ENCODE peak calls at places on chromosomes 16 and 17, in eight cellular contexts. U is neural progenitor cell, K is BJ, Y is cardiac muscle cell, E is IMR-90, O is right lobe of liver, B is AG04450, L is glutamatergic neuron. A is an unnamed sample.
A peak's percentile ranks its signal among the peaks of the same experiment; 100 is the strongest.

GRCh38 chr16:11032922-11033291 is 88.5 kb downstream of the CLEC16A start:
- DNase-seq in U (peak; percentile 73), Y (peak; percentile 32), L (no peak), K (no peak), O (no peak), E (peak; percentile 80), B (peak; percentile 39), A (no peak)

GRCh38 chr17:68398731-68399637 is 58.3 kb downstream of the WIPI1 start:
- DNase-seq in O (peak; percentile 59), B (peak; percentile 50), K (no peak), Y (peak; percentile 71), U (peak; percentile 84), L (peak; percentile 68), E (peak; percentile 81), A (peak; percentile 55)

GRCh38 chr17:16934836-16935235 is 37.1 kb downstream of the TNFRSF13B start:
- DNase-seq in E (no peak), L (no peak), U (no peak), O (peak; percentile 41), K (no peak), B (no peak), Y (no peak), A (no peak)

GRCh38 chr16:66639091-66639885 is 34.8 kb downstream of the CMTM3 start:
- DNase-seq in O (no peak), B (no peak), E (no peak), U (no peak), Y (no peak), L (no peak), K (no peak), A (no peak)

GRCh38 chr16:8712589-8713361 is 38.4 kb downstream of the ABAT start:
- DNase-seq in Y (no peak), L (peak; percentile 71), O (no peak), E (no peak), B (no peak), U (peak; percentile 78), K (no peak), A (peak; percentile 44)

GRCh38 chr17:37682007-37682406 is 38.8 kb upstream of the DDX52 start:
- DNase-seq in Y (no peak), U (no peak), O (no peak), B (no peak), E (no peak), K (no peak), L (no peak), A (no peak)

GRCh38 chr16:15773964-15774363 is 82.9 kb downstream of the MYH11 start:
- DNase-seq in B (no peak), K (no peak), O (no peak), U (no peak), L (no peak), E (no peak), Y (no peak), A (no peak)

GRCh38 chr17:20992987-20993862 is 49.6 kb downstream of the USP22 start:
- DNase-seq in U (peak; percentile 85), E (peak; percentile 71), O (no peak), Y (peak; percentile 71), L (peak; percentile 85), B (peak; percentile 48), K (peak; percentile 21), A (peak; percentile 87)

GRCh38 chr16:13856811-13857511 is 63.0 kb upstream of the ERCC4 start:
- DNase-seq in L (no peak), Y (no peak), B (no peak), O (no peak), K (no peak), E (no peak), U (no peak), A (no peak)

DNA sequence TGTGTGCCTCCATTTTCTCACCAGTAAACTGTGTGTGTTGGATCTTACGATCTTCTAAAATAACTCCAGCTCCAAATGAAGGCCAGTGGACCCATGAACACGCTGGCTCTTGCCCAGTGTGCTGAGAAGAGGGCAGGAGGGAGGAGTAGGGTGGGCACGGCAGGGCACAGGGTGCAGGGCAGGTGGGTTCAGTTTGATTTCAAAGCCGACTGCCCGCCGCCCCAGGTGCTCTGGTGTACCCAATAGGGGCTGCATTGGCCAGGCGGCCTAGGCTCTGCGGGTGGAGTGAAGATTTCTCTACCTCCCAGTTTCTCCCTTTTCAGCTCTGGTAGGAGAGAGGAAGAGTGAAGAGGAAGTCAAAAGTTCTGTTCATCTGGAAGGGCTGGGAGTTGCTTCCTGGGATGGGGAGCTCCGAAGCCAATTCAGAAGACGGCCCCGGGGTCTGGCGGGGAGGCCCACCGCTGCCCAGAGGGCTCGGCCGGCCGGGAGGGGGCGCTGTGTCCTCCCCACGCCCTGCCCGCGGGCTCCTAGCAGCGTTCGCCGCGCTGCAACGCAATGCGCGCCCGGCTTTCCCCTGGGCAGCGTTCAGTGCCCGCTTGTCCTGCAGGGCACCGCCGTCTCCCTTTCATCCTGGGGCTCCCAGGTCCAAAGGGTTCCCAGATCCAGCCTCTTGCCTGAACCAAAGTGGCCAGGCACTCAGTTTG is 1.1 kb upstream of the CRHR1 start:
- DNase-seq in Y (peak; percentile 65), O (no peak), U (peak; percentile 90), L (peak; percentile 87), B (no peak), E (no peak), K (no peak), A (peak; percentile 73)
- TF ChIP-seq CTCF in Y (peak; percentile 40), O (no peak), U (peak; percentile 81), L (peak; percentile 90), B (no peak), E (peak; percentile 29), K (no peak), A (peak; percentile 78)

DNA sequence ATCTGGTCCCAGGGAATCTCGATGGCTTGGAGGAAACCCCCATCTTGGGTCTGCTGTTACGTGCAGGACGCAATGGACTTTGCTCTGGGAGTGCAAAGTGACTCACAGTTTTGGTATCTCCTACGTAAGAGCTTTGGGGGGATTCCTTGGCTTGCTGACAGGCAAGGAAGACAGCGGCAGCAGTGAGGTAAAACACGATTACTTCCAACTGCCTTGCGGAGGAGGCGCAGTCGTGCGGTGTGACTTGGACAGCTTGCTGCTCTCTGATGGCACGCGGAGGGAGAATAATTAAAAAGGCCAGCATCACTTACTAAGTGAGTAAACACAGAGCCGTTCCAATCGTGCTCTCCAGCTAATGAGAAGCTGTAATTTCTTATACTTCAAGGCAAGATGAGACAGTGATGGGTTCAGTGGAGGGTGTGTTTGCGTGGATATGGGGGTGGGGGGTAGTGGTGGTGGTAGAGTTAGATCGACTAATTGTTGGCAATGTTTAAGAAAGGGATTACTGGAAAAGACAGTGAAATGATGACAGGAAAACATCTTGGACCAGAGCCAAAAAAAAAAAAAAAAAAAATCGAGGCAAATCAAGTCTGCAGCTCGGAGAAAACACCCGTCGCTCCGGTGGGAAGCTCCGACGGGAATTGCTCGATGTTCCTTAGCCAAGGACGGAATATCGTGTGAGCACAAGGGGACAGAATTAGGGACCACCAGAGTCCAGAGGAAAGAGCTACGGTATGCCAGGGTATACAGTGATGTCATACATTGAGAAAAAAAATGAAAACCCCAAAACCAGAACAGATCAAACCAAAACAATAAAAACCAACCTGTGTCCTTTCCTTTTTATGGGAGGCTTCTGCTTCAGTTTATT is 184.9 kb upstream of the ZFHX3 start:
- DNase-seq in L (no peak), B (peak; percentile 97), U (no peak), K (peak; percentile 71), Y (no peak), E (peak; percentile 100), O (no peak), A (no peak)
- TF ChIP-seq CTCF in L (no peak), B (no peak), U (no peak), K (no peak), Y (peak; percentile 15), E (peak; percentile 19), O (no peak), A (no peak)

GRCh38 chr17:15652960-15653359 is 31.2 kb downstream of the TRIM16 start:
- DNase-seq in B (no peak), E (no peak), K (no peak), O (no peak), L (no peak), U (no peak), Y (no peak), A (no peak)

GRCh38 chr17:15648384-15648783 is 28.9 kb upstream of the FBXW10B start:
- DNase-seq in L (no peak), K (no peak), B (no peak), Y (no peak), O (no peak), E (no peak), U (no peak), A (no peak)

GRCh38 chr17:15651001-15651582 is 31.6 kb upstream of the FBXW10B start:
- DNase-seq in E (no peak), Y (no peak), K (no peak), L (peak; percentile 19), O (no peak), U (no peak), B (no peak), A (no peak)

GRCh38 chr17:15649861-15650391 is 30.4 kb upstream of the FBXW10B start:
- DNase-seq in U (no peak), K (no peak), B (no peak), L (no peak), E (peak; percentile 55), O (no peak), Y (no peak), A (no peak)

DNA sequence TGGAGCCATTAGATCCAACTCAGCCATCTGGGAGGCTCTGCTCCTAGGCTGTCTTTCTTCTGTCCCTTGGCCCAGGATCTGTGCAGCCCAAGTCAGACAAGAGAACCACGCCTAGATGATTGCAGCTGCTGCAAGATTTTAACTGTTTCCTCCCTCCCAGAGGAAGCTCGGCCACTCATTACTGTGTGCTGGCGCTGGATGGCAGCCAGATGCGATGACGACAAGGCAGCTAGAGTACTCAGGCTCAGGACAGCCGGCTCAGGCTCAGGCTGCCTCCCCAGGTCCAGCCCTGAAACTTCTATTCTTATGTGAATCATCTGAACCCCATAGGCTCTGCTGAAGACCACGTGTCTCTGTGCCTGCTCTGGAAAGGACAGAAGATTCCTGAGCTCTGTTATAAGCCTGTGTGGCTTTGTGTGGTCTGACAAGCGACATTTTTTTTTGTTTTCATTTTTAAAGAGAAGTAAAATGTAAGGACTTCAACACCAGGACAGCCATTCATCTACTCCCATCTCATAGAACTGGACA is 32.1 kb upstream of the FBXW10B start:
- DNase-seq in Y (peak; percentile 91), U (peak; percentile 75), K (peak; percentile 96), B (peak; percentile 95), E (peak; percentile 99), L (peak; percentile 51), O (peak; percentile 80), A (peak; percentile 32)
- TF ChIP-seq CTCF in Y (no peak), U (no peak), K (no peak), B (no peak), E (no peak), L (no peak), O (no peak), A (no peak)

GRCh38 chr17:2932946-2933345 is 130.5 kb downstream of the OR1D5 start:
- DNase-seq in K (no peak), O (no peak), B (no peak), U (no peak), L (no peak), E (no peak), Y (no peak), A (no peak)

GRCh38 chr17:2928294-2928890 is 132.2 kb downstream of the RAP1GAP2 start:
- DNase-seq in B (no peak), Y (no peak), K (no peak), L (no peak), O (no peak), E (no peak), U (no peak), A (no peak)

GRCh38 chr17:2931426-2931825 is 132.0 kb downstream of the OR1D5 start:
- DNase-seq in O (no peak), Y (no peak), U (peak; percentile 50), E (no peak), K (no peak), B (no peak), L (no peak), A (no peak)

GRCh38 chr17:2931901-2932300 is 131.5 kb downstream of the OR1D5 start:
- DNase-seq in L (no peak), B (no peak), O (no peak), K (no peak), Y (no peak), E (no peak), U (no peak), A (no peak)

GRCh38 chr17:2929881-2930533 is 133.4 kb downstream of the OR1D5 start:
- DNase-seq in E (peak; percentile 39), L (peak; percentile 86), Y (peak; percentile 57), B (no peak), O (no peak), U (peak; percentile 87), K (no peak), A (peak; percentile 68)
- TF ChIP-seq CTCF in E (peak; percentile 48), L (peak; percentile 97), Y (peak; percentile 72), B (peak; percentile 58), O (peak; percentile 47), U (peak; percentile 84), K (peak; percentile 79), A (peak; percentile 77)

A was measured in neural crest cell.